ENCODE peak calls at places on chromosomes 12 and 14, in five cellular contexts. Q is effector memory CD8-positive, alpha-beta T cell; U is left cardiac atrium; D is activated CD4-positive, alpha-beta T cell treated with anti-CD3 and anti-CD28 coated beads, Interleukin-2, amount 10 ng/mL, durations not matched to agents 7 days and 5 days; G is NB4. A is an unnamed sample.

GRCh38 chr14:44952391-44953110 is 9.2 kb downstream of the KLHL28 start:
- DNase-seq in D (no peak), Q (no peak), U (no peak), G (no peak), A (no peak)

GRCh38 chr12:57551637-57552305 is 1.9 kb downstream of the KIF5A start:
- DNase-seq in U (no peak), G (no peak), Q (no peak), D (no peak), A (no peak)

GRCh38 chr14:45091696-45092095 is 7.8 kb downstream of the PRPF39 start:
- DNase-seq in U (no peak), Q (no peak), D (no peak), G (no peak), A (no peak)

GRCh38 chr14:31449971-31450610 is 7.2 kb downstream of the DTD2 start:
- DNase-seq in G (peak), U (no peak), Q (no peak), D (no peak), A (no peak)

GRCh38 chr14:36583242-36584166 is 1.1 kb upstream of the NKX2-8 start:
- DNase-seq in Q (no peak), D (no peak), G (no peak), U (no peak), A (no peak)

GRCh38 chr14:90576981-90577660 is 180.3 kb downstream of the CALM1 start:
- DNase-seq in G (peak), U (no peak), Q (no peak), D (no peak), A (no peak)

GRCh38 chr14:76293923-76294322 is 82.0 kb upstream of the ESRRB start:
- DNase-seq in G (no peak), U (no peak), D (no peak), Q (no peak), A (no peak)

GRCh38 chr14:69685217-69685616 is 73.8 kb downstream of the SUSD6 start:
- DNase-seq in Q (no peak), D (peak), U (no peak), G (no peak), A (no peak)

GRCh38 chr14:50726372-50727107 is 58.4 kb upstream of the SAV1 start:
- DNase-seq in D (peak), G (no peak), U (no peak), Q (no peak), A (no peak)

GRCh38 chr14:65361920-65362319 is 50.6 kb upstream of the FUT8 start:
- DNase-seq in G (no peak), Q (no peak), U (peak), D (no peak), A (peak)

GRCh38 chr12:53496752-53497032 is 2.6 kb downstream of the MAP3K12 start:
- DNase-seq in Q (no peak), G (no peak), U (no peak), D (no peak), A (no peak)

GRCh38 chr14:75182820-75183219 is 6.4 kb upstream of the TMED10 start:
- DNase-seq in G (peak), U (no peak), D (no peak), Q (no peak), A (no peak)